ENCODE peak calls at places on chromosomes 5 and 9, in five cellular contexts. U, J, Q, K and H are unnamed samples.

GRCh38 chr9:84003246-84003645 is 22.6 kb downstream of the RMI1 start:
- DNase-seq in U (no peak), J (no peak), Q (no peak), K (no peak), H (no peak)

GRCh38 chr5:151312749-151313324 is 9.3 kb upstream of the SLC36A3 start:
- DNase-seq in U (no peak), J (no peak), Q (no peak), K (no peak), H (no peak)

GRCh38 chr5:160315968-160316367 is 3.6 kb upstream of the CCNJL start:
- DNase-seq in U (peak; percentile 66), J (peak; percentile 94), Q (no peak), K (peak; percentile 47), H (peak; percentile 82)

GRCh38 chr5:82356808-82357671 is 78.9 kb upstream of the RPS23 start:
- DNase-seq in U (peak; percentile 99), J (peak; percentile 84), Q (peak; percentile 76), K (peak; percentile 84), H (peak; percentile 69)

GRCh38 chr5:11247224-11247623 is 486.2 kb upstream of the DAP start:
- DNase-seq in U (no peak), J (no peak), Q (no peak), K (no peak), H (no peak)

GRCh38 chr5:154444559-154445421 is 1.0 kb upstream of the SAP30L start:
- DNase-seq in U (no peak), J (peak; percentile 26), Q (peak; percentile 26), K (no peak), H (peak; percentile 28)

GRCh38 chr9:23819403-23819802 is 6.6 kb downstream of the ELAVL2 start:
- DNase-seq in U (no peak), J (no peak), Q (no peak), K (no peak), H (no peak)

GRCh38 chr9:138008081-138008841 is 130.7 kb downstream of the CACNA1B start:
- DNase-seq in U (no peak), J (no peak), Q (no peak), K (no peak), H (no peak)

GRCh38 chr9:93080406-93080805 is 15.6 kb upstream of the CARD19 start:
- DNase-seq in U (no peak), J (no peak), Q (no peak), K (no peak), H (no peak)

GRCh38 chr9:79189511-79189924 is 382.2 kb upstream of the TLE4 start:
- DNase-seq in U (peak; percentile 53), J (no peak), Q (no peak), K (no peak), H (no peak)

GRCh38 chr9:4221936-4222335 is 77.9 kb downstream of the GLIS3 start:
- DNase-seq in U (no peak), J (no peak), Q (no peak), K (no peak), H (no peak)

GRCh38 chr5:67680109-67680508 is 483.5 kb upstream of the CD180 start:
- DNase-seq in U (no peak), J (no peak), Q (no peak), K (no peak), H (no peak)

GRCh38 chr5:143506881-143507552 is 103.5 kb upstream of the NR3C1 start:
- DNase-seq in U (peak; percentile 95), J (peak; percentile 21), Q (no peak), K (peak; percentile 33), H (peak; percentile 64)

GRCh38 chr5:168239325-168239724 is 52.1 kb upstream of the WWC1 start:
- DNase-seq in U (no peak), J (no peak), Q (no peak), K (no peak), H (no peak)

GRCh38 chr5:139763584-139764249 is 31.9 kb upstream of the PSD2 start:
- DNase-seq in U (no peak), J (no peak), Q (no peak), K (no peak), H (no peak)

GRCh38 chr9:18608371-18608770 is 134.4 kb downstream of the ADAMTSL1 start:
- DNase-seq in U (peak; percentile 34), J (no peak), Q (no peak), K (no peak), H (no peak)

GRCh38 chr5:31934156-31934555 is 240.0 kb downstream of the GOLPH3 start:
- DNase-seq in U (no peak), J (no peak), Q (no peak), K (no peak), H (no peak)

GRCh38 chr9:77981332-77981731 is 50.3 kb downstream of the GNAQ start:
- DNase-seq in U (peak; percentile 76), J (peak; percentile 80), Q (no peak), K (peak; percentile 82), H (peak; percentile 22)

GRCh38 chr5:151695464-151695863 is 8.7 kb upstream of the SPARC start:
- DNase-seq in U (no peak), J (no peak), Q (no peak), K (no peak), H (no peak)

GRCh38 chr5:51582871-51583384 is 199.7 kb downstream of the ISL1 start:
- DNase-seq in U (no peak), J (no peak), Q (no peak), K (no peak), H (no peak)